ENCODE peak calls at places on chromosomes 12 and 14, in six cellular contexts. V, C, D, P, X and Q are unnamed samples.
A peak's percentile ranks its signal among the peaks of the same experiment; 100 is the strongest.

GRCh38 chr12:80925237-80925636 is 12.5 kb downstream of the LIN7A start:
- DNase-seq in X (no peak), V (no peak), P (no peak), D (no peak), C (no peak), Q (no peak)

GRCh38 chr12:63994704-63995103 is 150.2 kb downstream of the SRGAP1 start:
- DNase-seq in P (no peak), V (no peak), C (no peak), X (no peak), D (no peak), Q (no peak)

GRCh38 chr12:57158186-57158585 is 10.8 kb upstream of the LRP1-AS start:
- DNase-seq in P (no peak), D (no peak), V (no peak), X (no peak), C (no peak), Q (no peak)

GRCh38 chr14:64891839-64892375 is 12.2 kb upstream of the SPTB start:
- DNase-seq in D (no peak), X (no peak), P (no peak), C (no peak), V (peak; percentile 55), Q (peak; percentile 11)

GRCh38 chr14:81441626-81442134 is 41.6 kb upstream of the STON2 start:
- DNase-seq in V (no peak), D (no peak), P (no peak), C (no peak), X (no peak), Q (no peak)

GRCh38 chr12:90851800-90852718 is 102.9 kb downstream of the CCER1 start:
- DNase-seq in D (no peak), C (no peak), P (no peak), X (no peak), V (no peak), Q (no peak)

GRCh38 chr12:63930971-63931370 is 86.5 kb downstream of the SRGAP1 start:
- DNase-seq in D (no peak), V (no peak), X (no peak), P (no peak), C (no peak), Q (no peak)

GRCh38 chr12:107320929-107321618 is 227.7 kb upstream of the CRY1 start:
- DNase-seq in V (no peak), D (no peak), X (peak; percentile 43), C (no peak), P (no peak), Q (peak; percentile 78)

GRCh38 chr12:121224591-121224990 is 14.7 kb downstream of the P2RX4 start:
- DNase-seq in X (peak; percentile 42), C (no peak), V (no peak), P (no peak), D (no peak), Q (peak; percentile 50)

GRCh38 chr12:128814411-128815261 is 9.1 kb downstream of the SLC15A4 start:
- DNase-seq in V (peak; percentile 36), X (no peak), D (no peak), C (no peak), P (no peak), Q (no peak)

GRCh38 chr12:69275471-69275891 is 36.1 kb downstream of the CPSF6 start:
- DNase-seq in X (no peak), P (no peak), C (no peak), V (no peak), D (no peak), Q (no peak)

GRCh38 chr12:90631581-90631980 is 323.4 kb downstream of the CCER1 start:
- DNase-seq in V (no peak), D (no peak), P (no peak), C (no peak), X (no peak), Q (no peak)

GRCh38 chr14:23559010-23559920 is 3.2 kb downstream of the THTPA start:
- DNase-seq in C (peak; percentile 50), X (peak; percentile 65), P (no peak), D (no peak), V (no peak), Q (peak; percentile 62)

GRCh38 chr14:100225169-100225568 is 13.8 kb upstream of the YY1 start:
- DNase-seq in C (no peak), D (no peak), V (no peak), P (no peak), X (no peak), Q (no peak)

GRCh38 chr14:36222952-36223468 is 46.5 kb upstream of the PTCSC3 start:
- DNase-seq in X (no peak), V (no peak), P (no peak), C (no peak), D (no peak), Q (no peak)

GRCh38 chr14:65200454-65200853 is 98.1 kb upstream of the MAX start:
- DNase-seq in D (no peak), X (no peak), V (no peak), P (no peak), C (no peak), Q (no peak)

GRCh38 chr12:7934153-7934552 is 1.8 kb downstream of the SLC2A3 start:
- DNase-seq in D (no peak), V (no peak), C (no peak), X (no peak), P (no peak), Q (no peak)

GRCh38 chr14:28754209-28754985 is 12.2 kb upstream of the FOXG1 start:
- DNase-seq in X (no peak), D (no peak), P (no peak), V (peak; percentile 68), C (no peak), Q (no peak)

GRCh38 chr12:14905269-14906004 is 19.8 kb upstream of the MGP start:
- DNase-seq in X (no peak), C (no peak), V (no peak), D (no peak), P (no peak), Q (no peak)

GRCh38 chr14:77186911-77187648 is 5.5 kb downstream of the TMEM63C start:
- DNase-seq in C (no peak), P (no peak), V (no peak), D (no peak), X (no peak), Q (no peak)

GRCh38 chr12:94753071-94753779 is 102.9 kb upstream of the TMCC3 start:
- DNase-seq in C (no peak), P (no peak), X (no peak), D (peak; percentile 41), V (no peak), Q (no peak)

GRCh38 chr14:83217492-83217891 is 1683.8 kb upstream of the SEL1L start:
- DNase-seq in V (peak; percentile 21), D (no peak), C (no peak), X (no peak), P (no peak), Q (no peak)

GRCh38 chr14:104967414-104968152 is 10.6 kb downstream of the AHNAK2 start:
- DNase-seq in C (no peak), D (peak; percentile 73), X (peak; percentile 73), P (no peak), V (no peak), Q (no peak)

GRCh38 chr14:39265741-39266588 is 32.2 kb downstream of the MIA2 start:
- DNase-seq in D (no peak), P (no peak), V (peak; percentile 41), X (no peak), C (no peak), Q (no peak)

GRCh38 chr12:109186993-109187653 is 70.7 kb downstream of the ACACB start:
- DNase-seq in D (no peak), V (no peak), C (no peak), X (no peak), P (no peak), Q (no peak)

GRCh38 chr12:104057771-104058197 is 6.5 kb upstream of the HCFC2 start:
- DNase-seq in V (no peak), C (no peak), D (no peak), P (no peak), X (no peak), Q (no peak)

GRCh38 chr12:26239127-26239500 is 43.7 kb downstream of the SSPN start:
- DNase-seq in D (no peak), P (no peak), X (no peak), C (no peak), V (no peak), Q (no peak)

GRCh38 chr12:113759135-113759534 is 207.0 kb downstream of the RBM19 start:
- DNase-seq in P (no peak), X (no peak), C (no peak), D (no peak), V (no peak), Q (no peak)

GRCh38 chr14:75960219-75960618 is 21.6 kb downstream of the TGFB3 start:
- DNase-seq in V (no peak), X (no peak), P (no peak), D (no peak), C (no peak), Q (no peak)

GRCh38 chr14:56874375-56874774 is 64.1 kb upstream of the OTX2 start:
- DNase-seq in C (no peak), P (no peak), V (no peak), X (peak; percentile 65), D (no peak), Q (no peak)

GRCh38 chr12:120139958-120140357 is 23.4 kb upstream of the RAB35 start:
- DNase-seq in D (no peak), C (no peak), P (no peak), X (no peak), V (no peak), Q (no peak)

GRCh38 chr12:48197549-48197966 is 5.5 kb downstream of the OR10AD1 start:
- DNase-seq in V (peak; percentile 60), X (no peak), P (no peak), C (no peak), D (no peak), Q (no peak)

GRCh38 chr12:48199784-48200198 is 3.3 kb downstream of the OR10AD1 start:
- DNase-seq in P (no peak), V (no peak), X (no peak), C (no peak), D (peak; percentile 30), Q (no peak)

GRCh38 chr12:48198619-48198973 is 4.5 kb downstream of the OR10AD1 start:
- DNase-seq in V (no peak), D (peak; percentile 39), P (no peak), X (peak; percentile 71), C (no peak), Q (peak; percentile 20)

GRCh38 chr12:48198985-48199384 is 4.1 kb downstream of the OR10AD1 start:
- DNase-seq in C (no peak), P (no peak), X (no peak), D (no peak), V (no peak), Q (no peak)

GRCh38 chr12:48197967-48198618 is 5.0 kb downstream of the OR10AD1 start:
- DNase-seq in P (peak; percentile 95), C (peak; percentile 92), D (peak; percentile 93), V (peak; percentile 90), X (peak; percentile 96), Q (peak; percentile 86)
- TF ChIP-seq CTCF in P (peak; percentile 16), C (peak; percentile 14), D (no peak), V (peak; percentile 49), X (peak; percentile 7), Q (no peak)

GRCh38 chr14:22558221-22558913 is 30.7 kb downstream of the DAD1 start:
- DNase-seq in D (no peak), C (no peak), P (no peak), V (no peak), X (peak; percentile 69), Q (peak; percentile 54)
- TF ChIP-seq CTCF in D (no peak), C (peak; percentile 31), P (no peak), V (no peak), X (no peak), Q (peak; percentile 60)

GRCh38 chr12:52587563-52587962 is 13.7 kb downstream of the KRT72 start:
- DNase-seq in P (no peak), C (no peak), D (no peak), X (no peak), V (no peak), Q (no peak)
- TF ChIP-seq CTCF in P (no peak), C (no peak), D (no peak), X (no peak), V (no peak), Q (no peak)

GRCh38 chr14:71166434-71166833 is 259.2 kb downstream of the PCNX1 start:
- DNase-seq in V (peak; percentile 48), C (no peak), P (peak; percentile 42), D (no peak), X (no peak), Q (no peak)
- TF ChIP-seq CTCF in V (peak; percentile 59), C (peak; percentile 45), P (peak; percentile 53), D (peak; percentile 34), X (no peak), Q (no peak)